ENCODE peak calls at places on chromosomes 13 and 19, in four cellular contexts. Y is ELF-1, W is NCI-H748 treated with DMSO at 0.1 percent for 48 hours, X is T-cell. Q is an unnamed sample.

GRCh38 chr13:77460195-77460594 is 75.3 kb upstream of the SCEL start:
- DNase-seq in Y (no peak), W (no peak), X (no peak), Q (no peak)

GRCh38 chr13:77338329-77338728 is 11.4 kb upstream of the MYCBP2 start:
- DNase-seq in Y (no peak), W (no peak), X (no peak), Q (no peak)

GRCh38 chr19:56927294-56927693 is 86.8 kb upstream of the PEG3 start:
- DNase-seq in Y (no peak), W (no peak), X (no peak), Q (no peak)

GRCh38 chr13:108681986-108682562 is 52.7 kb downstream of the MYO16 start:
- DNase-seq in Y (no peak), W (no peak), X (no peak), Q (no peak)

GRCh38 chr13:93230466-93230865 is 3.9 kb downstream of the GPC6 start:
- DNase-seq in Y (no peak), W (no peak), X (no peak), Q (no peak)

GRCh38 chr19:17121736-17122293 is 46.2 kb downstream of the MYO9B start:
- DNase-seq in Y (no peak), W (no peak), X (no peak), Q (peak)

GRCh38 chr13:31207630-31208549 is 8.1 kb downstream of the B3GLCT start:
- DNase-seq in Y (no peak), W (no peak), X (no peak), Q (no peak)

GRCh38 chr19:29563688-29564087 is 37.9 kb downstream of the VSTM2B start:
- DNase-seq in Y (no peak), W (no peak), X (no peak), Q (no peak)

GRCh38 chr13:97616385-97616784 is 182.4 kb downstream of the RAP2A start:
- DNase-seq in Y (no peak), W (no peak), X (no peak), Q (no peak)

GRCh38 chr19:1065606-1066109 is 1.3 kb upstream of the ARHGAP45 start:
- DNase-seq in Y (peak), W (no peak), X (no peak), Q (no peak)

GRCh38 chr13:103351035-103351828 is 285.0 kb upstream of the SLC10A2 start:
- DNase-seq in Y (peak), W (no peak), X (no peak), Q (no peak)

GRCh38 chr19:15091918-15092753 is 10.1 kb downstream of the OR1I1 start:
- DNase-seq in Y (peak), W (peak), X (peak), Q (peak)

GRCh38 chr13:33150146-33150545 is 133.9 kb downstream of the KL start:
- DNase-seq in Y (no peak), W (peak), X (no peak), Q (no peak)

GRCh38 chr19:39166571-39167391 is 30.0 kb upstream of the NCCRP1 start:
- DNase-seq in Y (no peak), W (no peak), X (no peak), Q (no peak)

GRCh38 chr13:30803791-30804190 is 68.4 kb downstream of the ALOX5AP start:
- DNase-seq in Y (no peak), W (no peak), X (no peak), Q (no peak)

GRCh38 chr13:77235456-77236022 is 91.4 kb downstream of the MYCBP2 start:
- DNase-seq in Y (no peak), W (no peak), X (no peak), Q (no peak)

GRCh38 chr13:113002206-113002821 is 33.3 kb downstream of the MCF2L start:
- DNase-seq in Y (peak), W (peak), X (no peak), Q (no peak)

GRCh38 chr13:76035711-76036110 is 399.6 kb downstream of the LMO7 start:
- DNase-seq in Y (no peak), W (no peak), X (no peak), Q (no peak)

GRCh38 chr19:3950871-3951861 is 18.3 kb downstream of the NMRK2 start:
- DNase-seq in Y (no peak), W (no peak), X (no peak), Q (no peak)

GRCh38 chr13:67623630-67624029 is 393.5 kb upstream of the PCDH9 start:
- DNase-seq in Y (no peak), W (no peak), X (no peak), Q (no peak)

GRCh38 chr19:50252111-50252886 is 48.9 kb downstream of the MYH14 start:
- DNase-seq in Y (peak), W (peak), X (no peak), Q (peak)

GRCh38 chr13:47334173-47334572 is 437.3 kb upstream of the HTR2A start:
- DNase-seq in Y (no peak), W (no peak), X (no peak), Q (no peak)

GRCh38 chr19:5269926-5270325 is 70.7 kb downstream of the PTPRS start:
- DNase-seq in Y (no peak), W (no peak), X (no peak), Q (no peak)

GRCh38 chr13:21149568-21149967 is 26.8 kb downstream of the SKA3 start:
- DNase-seq in Y (no peak), W (no peak), X (no peak), Q (no peak)

GRCh38 chr19:6035026-6035425 is 57.1 kb upstream of the RANBP3 start:
- DNase-seq in Y (no peak), W (no peak), X (no peak), Q (no peak)

GRCh38 chr19:10474962-10475451 is 28.1 kb downstream of the KEAP1 start:
- DNase-seq in Y (peak), W (no peak), X (no peak), Q (no peak)

GRCh38 chr13:68257111-68257842 is 1027.1 kb upstream of the PCDH9 start:
- DNase-seq in Y (no peak), W (no peak), X (no peak), Q (no peak)

GRCh38 chr19:16073988-16074387 is 2.3 kb upstream of the TPM4 start:
- DNase-seq in Y (no peak), W (no peak), X (peak), Q (no peak)

GRCh38 chr19:14305706-14306105 is 75.5 kb upstream of the ADGRE5 start:
- DNase-seq in Y (no peak), W (no peak), X (no peak), Q (no peak)

GRCh38 chr19:12692960-12693359 is 3.5 kb downstream of the FBXW9 start:
- DNase-seq in Y (no peak), W (no peak), X (no peak), Q (no peak)

GRCh38 chr13:72127031-72127430 is 260.0 kb upstream of the DACH1 start:
- DNase-seq in Y (no peak), W (no peak), X (no peak), Q (no peak)